ENCODE peak calls at places on chromosomes 13 and 19, in six cellular contexts. E is fibroblast of pulmonary artery; G is psoas muscle; J is CD4-positive, alpha-beta memory T cell; B is islet precursor cell; K is lower leg skin. R is an unnamed sample.

GRCh38 chr13:50085063-50085462 is 69.8 kb downstream of the KCNRG start:
- DNase-seq in E (peak; percentile 68), G (no peak), J (peak; percentile 22), B (no peak), K (no peak), R (peak; percentile 33)

GRCh38 chr13:34620073-34620858 is 321.8 kb upstream of the NBEA start:
- DNase-seq in E (no peak), G (no peak), J (no peak), B (no peak), K (no peak), R (no peak)

GRCh38 chr19:34215006-34215665 is 39.2 kb upstream of the GARRE1 start:
- DNase-seq in E (no peak), G (no peak), J (no peak), B (no peak), K (no peak), R (no peak)

GRCh38 chr13:33245505-33245904 is 40.0 kb downstream of the STARD13 start:
- DNase-seq in E (no peak), G (no peak), J (no peak), B (no peak), K (no peak), R (no peak)

GRCh38 chr13:49022472-49023144 is 46.9 kb downstream of the FNDC3A start:
- DNase-seq in E (no peak), G (no peak), J (no peak), B (no peak), K (no peak), R (no peak)

GRCh38 chr13:94505730-94506129 is 26.2 kb upstream of the DCT start:
- DNase-seq in E (no peak), G (no peak), J (no peak), B (no peak), K (no peak), R (no peak)

GRCh38 chr19:9801976-9802375 is 16.9 kb downstream of the FBXL12 start:
- DNase-seq in E (no peak), G (no peak), J (no peak), B (no peak), K (no peak), R (no peak)

GRCh38 chr19:41355035-41355434 is 1.3 kb upstream of the TGFB1 start:
- DNase-seq in E (no peak), G (no peak), J (no peak), B (no peak), K (no peak), R (no peak)

GRCh38 chr13:46893820-46894533 is 2.9 kb downstream of the HTR2A start:
- DNase-seq in E (peak; percentile 49), G (peak; percentile 83), J (peak; percentile 43), B (peak; percentile 80), K (peak; percentile 34), R (no peak)

GRCh38 chr13:91623151-91623550 is 224.7 kb downstream of the GPC5 start:
- DNase-seq in E (no peak), G (no peak), J (no peak), B (no peak), K (no peak), R (no peak)

GRCh38 chr13:112733112-112733511 is 43.3 kb downstream of the ATP11A start:
- DNase-seq in E (no peak), G (no peak), J (no peak), B (peak; percentile 57), K (no peak), R (no peak)